ENCODE peak calls at places on chromosomes 5 and 9, in six cellular contexts. F, V, O, T, P and D are unnamed samples.

GRCh38 chr9:119086590-119086989 is 282.6 kb downstream of the BRINP1 start:
- DNase-seq in O (no peak), P (no peak), F (no peak), T (no peak), V (no peak), D (no peak)

GRCh38 chr9:81665514-81665838 is 23.9 kb downstream of the TLE1 start:
- DNase-seq in F (no peak), T (no peak), O (no peak), V (no peak), P (no peak), D (no peak)

GRCh38 chr5:135578305-135578684 is 496 bp downstream of the CXCL14 start:
- DNase-seq in F (no peak), T (no peak), V (no peak), P (no peak), O (no peak), D (no peak)

GRCh38 chr5:151772029-151772867 is 494 bp downstream of the G3BP1 start:
- DNase-seq in F (no peak), V (peak), O (peak), T (peak), P (no peak), D (peak)

GRCh38 chr5:160165137-160166068 is 46.2 kb upstream of the PWWP2A start:
- DNase-seq in O (peak), V (peak), P (no peak), F (peak), T (peak), D (peak)

GRCh38 chr5:132394681-132395259 is 25.3 kb downstream of the SLC22A5 start:
- DNase-seq in O (no peak), P (no peak), V (no peak), T (no peak), F (no peak), D (no peak)

GRCh38 chr5:59660737-59661136 is 232.8 kb downstream of the PDE4D start:
- DNase-seq in F (no peak), T (no peak), P (no peak), V (no peak), O (peak), D (peak)

GRCh38 chr5:120240716-120241115 is 223.4 kb upstream of the PRR16 start:
- DNase-seq in O (no peak), P (no peak), F (no peak), V (no peak), T (peak), D (no peak)

GRCh38 chr9:23041466-23041865 is 594.8 kb downstream of the DMRTA1 start:
- DNase-seq in O (no peak), F (no peak), T (no peak), P (no peak), V (no peak), D (no peak)

GRCh38 chr5:160009591-160009989 is 651 bp downstream of the TTC1 start:
- DNase-seq in F (no peak), T (no peak), V (no peak), O (no peak), P (no peak), D (no peak)

DNA sequence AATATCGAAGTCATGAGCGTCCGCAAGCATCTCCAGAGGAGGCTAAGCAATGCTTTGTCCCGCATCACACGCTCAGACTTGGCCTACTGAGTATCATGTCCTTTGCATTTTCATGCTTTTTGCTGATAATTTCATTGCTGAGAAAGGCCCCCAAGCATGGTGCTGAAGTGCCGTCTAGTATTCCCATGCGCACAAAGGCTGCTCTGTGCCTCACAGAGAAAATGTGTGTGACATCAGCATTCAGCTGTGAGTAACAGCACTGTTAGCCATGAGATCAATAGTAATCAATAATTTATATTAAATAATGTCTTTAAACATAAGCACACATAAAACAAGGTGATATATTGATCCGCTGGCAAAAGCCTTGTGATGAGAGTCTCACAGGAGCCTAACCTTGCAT is 50.2 kb upstream of the RNF130 start:
- DNase-seq in P (no peak), O (no peak), V (no peak), T (no peak), F (no peak), D (no peak)
- TF ChIP-seq CTCF in P (no peak), O (no peak), V (no peak), T (no peak), F (no peak), D (no peak)

GRCh38 chr5:110414360-110414759 is 312.1 kb downstream of the TMEM232 start:
- DNase-seq in V (no peak), T (peak), P (no peak), O (no peak), F (peak), D (no peak)
- TF ChIP-seq CTCF in V (no peak), T (peak), P (peak), O (no peak), F (peak), D (peak)

GRCh38 chr5:113917997-113918396 is 404.5 kb downstream of the YTHDC2 start:
- DNase-seq in V (no peak), O (no peak), T (no peak), F (no peak), P (no peak), D (no peak)
- TF ChIP-seq CTCF in V (no peak), O (no peak), T (no peak), F (no peak), P (no peak), D (no peak)

DNA sequence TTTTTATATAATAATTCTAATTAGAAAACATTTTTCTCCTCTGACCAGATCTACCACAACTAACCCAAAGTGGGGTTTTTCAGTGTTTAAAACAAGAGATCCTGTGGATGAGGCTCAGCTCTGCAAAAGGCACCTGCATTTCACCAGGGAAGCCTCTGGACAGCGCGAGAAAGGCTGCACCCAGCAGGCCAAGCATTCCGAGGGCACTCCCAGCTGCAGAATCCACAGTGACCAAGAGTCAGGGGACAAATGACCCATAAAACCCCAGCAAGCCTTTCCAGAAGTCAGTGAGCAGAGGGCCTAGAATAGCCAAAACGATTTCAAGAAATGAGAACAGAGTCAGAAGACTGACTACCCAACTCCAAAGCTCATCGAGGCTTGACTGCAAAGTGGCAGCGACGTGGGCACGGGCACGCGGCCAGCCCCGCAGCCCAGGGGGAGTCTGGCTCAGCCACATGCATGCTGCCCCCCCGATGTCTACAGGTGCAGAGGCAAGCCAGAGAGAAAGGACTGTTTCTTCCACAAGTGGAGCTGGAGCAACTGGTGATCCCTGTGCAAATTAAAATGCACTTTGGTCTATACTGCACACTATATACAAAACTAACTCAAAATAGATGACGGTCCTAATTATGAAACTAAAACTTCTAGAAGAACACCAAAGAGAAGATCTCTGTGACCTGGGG is 26.2 kb downstream of the TPPP start:
- DNase-seq in O (no peak), F (no peak), P (no peak), V (no peak), T (no peak), D (no peak)
- TF ChIP-seq CTCF in O (no peak), F (no peak), P (no peak), V (no peak), T (no peak), D (no peak)

DNA sequence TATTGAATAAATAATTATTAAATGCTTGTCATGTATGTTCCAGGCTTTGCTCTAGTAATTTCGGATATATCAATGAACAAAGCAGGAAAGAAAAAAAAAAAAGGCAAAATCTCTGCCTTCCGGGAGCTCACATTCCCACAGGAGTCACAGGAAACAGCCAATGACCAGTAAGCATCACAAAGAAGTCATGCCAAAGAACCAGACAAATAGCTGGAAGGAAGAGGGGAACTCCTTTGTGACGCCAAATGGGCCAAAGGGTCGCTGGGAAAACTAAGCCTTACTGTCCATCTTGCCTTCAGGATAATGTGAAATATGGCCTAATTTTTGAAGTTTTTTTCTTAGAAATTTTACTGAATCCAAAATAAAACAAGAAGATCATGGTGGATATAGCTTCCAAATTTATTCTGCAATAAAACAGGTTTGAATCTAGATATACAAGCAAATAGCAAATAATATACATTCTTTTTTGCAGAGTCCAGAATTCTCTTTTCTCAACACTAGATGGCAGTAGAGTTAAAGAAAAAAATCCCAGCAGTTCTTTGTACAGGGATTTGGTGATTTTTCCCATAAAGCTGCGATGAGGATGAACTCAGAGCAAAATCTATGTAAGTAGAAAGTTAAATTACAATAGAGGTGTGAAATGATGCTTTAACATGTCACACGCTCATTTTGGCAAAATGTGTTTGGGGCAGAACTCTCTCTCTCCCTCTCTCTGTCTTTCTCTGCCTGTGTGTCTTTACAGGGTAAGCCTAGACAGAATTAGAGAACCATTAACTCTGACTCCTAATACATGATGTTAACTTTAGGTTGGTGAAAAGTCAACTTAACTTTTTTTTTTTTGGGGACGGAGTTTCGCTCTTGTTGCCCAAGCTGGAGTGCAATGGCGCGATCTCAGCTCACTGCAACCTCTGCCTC is 60.0 kb upstream of the TUT7 start:
- DNase-seq in O (peak), F (no peak), P (no peak), T (peak), V (no peak), D (peak)
- TF ChIP-seq CTCF in O (peak), F (peak), P (peak), T (peak), V (peak), D (peak)

DNA sequence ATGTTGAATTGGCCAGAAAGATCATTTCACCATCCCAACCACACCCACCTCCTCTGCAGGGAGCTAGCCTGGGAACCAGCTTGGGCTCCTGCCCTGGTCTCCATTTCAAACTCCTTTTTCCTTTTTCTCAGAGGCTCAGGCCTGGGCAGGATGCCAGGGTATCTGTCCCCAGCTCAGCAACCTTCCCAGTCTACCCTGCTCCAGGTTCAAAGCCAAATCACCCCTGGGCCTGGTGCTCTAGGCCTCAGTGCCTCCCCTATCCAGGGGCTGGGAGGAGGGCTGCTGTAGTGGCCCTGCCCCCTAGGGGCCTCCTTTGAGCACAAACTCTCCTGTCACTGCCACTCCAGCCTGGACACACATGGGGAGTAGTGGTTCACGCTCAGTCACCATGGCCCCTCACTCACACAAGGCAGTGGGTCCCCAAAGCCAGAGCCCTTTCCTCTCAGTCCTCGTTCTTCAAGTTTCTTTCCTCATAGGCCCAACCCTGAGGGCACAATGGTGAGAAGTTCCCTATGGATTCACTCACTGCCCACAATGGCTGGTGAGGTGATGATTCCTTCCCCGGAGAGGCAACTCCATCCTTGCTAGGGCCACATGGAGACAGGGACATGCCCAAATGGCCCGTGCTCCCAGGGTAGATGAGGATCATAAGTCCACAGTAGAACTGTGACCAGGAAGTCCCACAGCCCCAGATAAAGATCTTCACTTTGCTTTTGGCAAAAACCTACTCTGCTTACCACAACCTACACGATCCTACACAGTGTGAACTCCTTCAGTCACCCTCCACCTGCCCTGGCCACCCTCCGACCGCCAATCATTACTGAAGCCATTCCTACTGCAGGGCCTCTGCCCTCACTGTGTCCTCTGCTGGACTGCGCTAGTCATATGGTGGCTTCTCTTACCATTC is 1.6 kb upstream of the ST6GALNAC4 start:
- DNase-seq in T (no peak), F (no peak), O (peak), P (no peak), V (no peak), D (no peak)
- TF ChIP-seq CTCF in T (no peak), F (no peak), O (no peak), P (peak), V (no peak), D (no peak)

GRCh38 chr5:77172713-77173328 is 37.7 kb upstream of the PDE8B start:
- DNase-seq in F (no peak), O (peak), V (no peak), T (no peak), P (no peak), D (no peak)

GRCh38 chr5:77170196-77170595 is 40.3 kb upstream of the PDE8B start:
- DNase-seq in P (no peak), V (no peak), F (no peak), O (no peak), T (no peak), D (no peak)

GRCh38 chr5:77168884-77169254 is 41.6 kb upstream of the PDE8B start:
- DNase-seq in O (peak), P (no peak), V (no peak), T (no peak), F (no peak), D (no peak)

GRCh38 chr5:77168187-77168883 is 42.1 kb upstream of the PDE8B start:
- DNase-seq in F (peak), O (peak), P (no peak), T (no peak), V (no peak), D (no peak)

GRCh38 chr5:77171141-77171910 is 39.2 kb upstream of the PDE8B start:
- DNase-seq in V (no peak), T (no peak), F (no peak), O (no peak), P (no peak), D (no peak)
- TF ChIP-seq CTCF in V (no peak), T (no peak), F (no peak), O (no peak), P (no peak), D (no peak)

DNA sequence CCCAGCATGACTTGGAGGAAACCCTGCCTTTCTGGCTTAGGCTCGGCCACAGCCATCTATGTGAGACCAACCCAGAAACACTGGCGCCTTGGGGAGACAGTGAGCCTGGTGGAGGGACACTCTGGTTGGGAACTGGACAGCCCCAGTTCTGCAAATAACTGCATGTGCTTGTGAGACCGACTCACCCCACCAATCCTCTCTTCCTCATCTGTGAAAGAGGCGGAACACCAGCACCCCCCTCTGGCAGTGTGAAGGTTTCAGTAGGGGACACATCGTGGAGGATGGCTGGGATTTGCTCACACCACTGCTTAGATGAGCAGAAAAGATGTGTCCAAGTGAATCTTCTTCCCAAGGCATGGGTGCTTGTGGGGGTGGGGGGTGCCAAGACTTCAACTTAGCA is 43.4 kb upstream of the N4BP3 start:
- DNase-seq in P (no peak), F (no peak), T (no peak), O (peak), V (no peak), D (no peak)
- TF ChIP-seq CTCF in P (peak), F (peak), T (no peak), O (peak), V (no peak), D (no peak)

GRCh38 chr9:131348631-131349521 is 45.0 kb upstream of the PRRC2B start:
- DNase-seq in T (no peak), F (no peak), V (no peak), O (peak), P (no peak), D (no peak)
- TF ChIP-seq CTCF in T (no peak), F (no peak), V (no peak), O (peak), P (peak), D (no peak)